ENCODE peak calls at places on chromosomes 7 and 10, in five cellular contexts. W, P, S, T and A are unnamed samples.
A peak's percentile ranks its signal among the peaks of the same experiment; 100 is the strongest.

GRCh38 chr10:97063983-97064837 is 121.5 kb downstream of the SLIT1 start:
- DNase-seq in W (no peak), P (no peak), S (no peak), T (no peak), A (no peak)

GRCh38 chr7:27148031-27148775 is 629 bp upstream of the HOXA6 start:
- DNase-seq in W (peak; percentile 72), P (peak; percentile 33), S (no peak), T (no peak), A (peak; percentile 73)

GRCh38 chr10:47140752-47141348 is 159.1 kb upstream of the GDF10 start:
- DNase-seq in W (no peak), P (no peak), S (no peak), T (no peak), A (no peak)

GRCh38 chr10:48612241-48612943 is 7.5 kb upstream of the ARHGAP22 start:
- DNase-seq in W (peak; percentile 26), P (no peak), S (no peak), T (no peak), A (no peak)

GRCh38 chr7:47814905-47815613 is 133.2 kb downstream of the PKD1L1 start:
- DNase-seq in W (no peak), P (no peak), S (no peak), T (no peak), A (no peak)

GRCh38 chr10:103709341-103709920 is 145.9 kb downstream of the SH3PXD2A start:
- DNase-seq in W (peak; percentile 74), P (no peak), S (peak; percentile 44), T (peak; percentile 57), A (no peak)

GRCh38 chr10:129852829-129853228 is 111.2 kb downstream of the EBF3 start:
- DNase-seq in W (no peak), P (no peak), S (no peak), T (no peak), A (no peak)

GRCh38 chr7:47518827-47519226 is 63.1 kb downstream of the TNS3 start:
- DNase-seq in W (peak; percentile 55), P (no peak), S (peak; percentile 58), T (no peak), A (no peak)

GRCh38 chr10:12448729-12449391 is 99.5 kb downstream of the CAMK1D start:
- DNase-seq in W (peak; percentile 78), P (peak; percentile 93), S (peak; percentile 98), T (no peak), A (no peak)

GRCh38 chr10:43219848-43220247 is 47.0 kb downstream of the RASGEF1A start:
- DNase-seq in W (no peak), P (no peak), S (no peak), T (no peak), A (no peak)

GRCh38 chr7:84490661-84491060 is 296.1 kb upstream of the SEMA3A start:
- DNase-seq in W (no peak), P (no peak), S (peak; percentile 64), T (no peak), A (no peak)

GRCh38 chr7:99623091-99623693 is 6.4 kb downstream of the ZSCAN25 start:
- DNase-seq in W (no peak), P (peak; percentile 46), S (no peak), T (no peak), A (no peak)

GRCh38 chr10:30980951-30981616 is 50.6 kb downstream of the ZNF438 start:
- DNase-seq in W (peak; percentile 53), P (no peak), S (no peak), T (peak; percentile 19), A (peak; percentile 39)

GRCh38 chr7:156993021-156993924 is 17.2 kb downstream of the MNX1 start:
- DNase-seq in W (no peak), P (no peak), S (no peak), T (no peak), A (no peak)

GRCh38 chr7:32536585-32536984 is 41.3 kb downstream of the AVL9 start:
- DNase-seq in W (peak; percentile 86), P (no peak), S (peak; percentile 49), T (no peak), A (no peak)

GRCh38 chr7:43618073-43618472 is 35.2 kb downstream of the STK17A start:
- DNase-seq in W (no peak), P (no peak), S (no peak), T (no peak), A (no peak)

GRCh38 chr7:6705959-6706665 is 635 bp downstream of the ZNF12 start:
- DNase-seq in W (no peak), P (peak; percentile 45), S (peak; percentile 21), T (peak; percentile 34), A (no peak)

GRCh38 chr7:149772821-149773425 is 465 bp downstream of the ZNF467 start:
- DNase-seq in W (peak; percentile 4), P (no peak), S (no peak), T (no peak), A (no peak)

GRCh38 chr7:151838861-151839381 is 38.0 kb downstream of the PRKAG2 start:
- DNase-seq in W (no peak), P (no peak), S (no peak), T (no peak), A (no peak)

GRCh38 chr7:108246227-108246837 is 116.2 kb upstream of the LAMB4 start:
- DNase-seq in W (peak; percentile 93), P (no peak), S (peak; percentile 95), T (no peak), A (no peak)

GRCh38 chr7:117411539-117411938 is 15.8 kb downstream of the ASZ1 start:
- DNase-seq in W (no peak), P (no peak), S (no peak), T (no peak), A (no peak)

GRCh38 chr10:69874464-69874863 is 72.8 kb downstream of the COL13A1 start:
- DNase-seq in W (peak; percentile 99), P (no peak), S (peak; percentile 75), T (no peak), A (no peak)

GRCh38 chr7:73893342-73894101 is 32.6 kb downstream of the TMEM270 start:
- DNase-seq in W (no peak), P (no peak), S (no peak), T (peak; percentile 34), A (peak; percentile 93)

GRCh38 chr10:33290286-33291052 is 44.0 kb downstream of the NRP1 start:
- DNase-seq in W (no peak), P (no peak), S (no peak), T (no peak), A (no peak)

GRCh38 chr7:98105942-98106544 is 619 bp upstream of the LMTK2 start:
- DNase-seq in W (peak; percentile 59), P (no peak), S (no peak), T (no peak), A (no peak)

GRCh38 chr7:26198133-26198780 is 2.3 kb downstream of the HNRNPA2B1 start:
- DNase-seq in W (peak; percentile 56), P (no peak), S (no peak), T (no peak), A (no peak)

GRCh38 chr7:133290676-133291332 is 37.9 kb downstream of the EXOC4 start:
- DNase-seq in W (no peak), P (no peak), S (no peak), T (no peak), A (no peak)

GRCh38 chr7:150564045-150564444 is 3.1 kb upstream of the GIMAP4 start:
- DNase-seq in W (no peak), P (peak; percentile 38), S (no peak), T (no peak), A (no peak)

GRCh38 chr7:136502162-136502561 is 366.3 kb upstream of the CHRM2 start:
- DNase-seq in W (no peak), P (no peak), S (no peak), T (no peak), A (no peak)

GRCh38 chr10:98256692-98257091 is 11.3 kb downstream of the LOXL4 start:
- DNase-seq in W (no peak), P (no peak), S (no peak), T (no peak), A (no peak)

GRCh38 chr7:47866120-47866519 is 82.1 kb downstream of the PKD1L1 start:
- DNase-seq in W (no peak), P (no peak), S (no peak), T (no peak), A (no peak)

GRCh38 chr7:78191475-78192079 is 393.0 kb downstream of the PHTF2 start:
- DNase-seq in W (no peak), P (no peak), S (no peak), T (no peak), A (no peak)

GRCh38 chr10:71984126-71984797 is 20.1 kb downstream of the CHST3 start:
- DNase-seq in W (no peak), P (no peak), S (no peak), T (no peak), A (no peak)

GRCh38 chr10:78231930-78232329 is 198.3 kb downstream of the RPS24 start:
- DNase-seq in W (peak; percentile 79), P (no peak), S (no peak), T (no peak), A (no peak)

DNA sequence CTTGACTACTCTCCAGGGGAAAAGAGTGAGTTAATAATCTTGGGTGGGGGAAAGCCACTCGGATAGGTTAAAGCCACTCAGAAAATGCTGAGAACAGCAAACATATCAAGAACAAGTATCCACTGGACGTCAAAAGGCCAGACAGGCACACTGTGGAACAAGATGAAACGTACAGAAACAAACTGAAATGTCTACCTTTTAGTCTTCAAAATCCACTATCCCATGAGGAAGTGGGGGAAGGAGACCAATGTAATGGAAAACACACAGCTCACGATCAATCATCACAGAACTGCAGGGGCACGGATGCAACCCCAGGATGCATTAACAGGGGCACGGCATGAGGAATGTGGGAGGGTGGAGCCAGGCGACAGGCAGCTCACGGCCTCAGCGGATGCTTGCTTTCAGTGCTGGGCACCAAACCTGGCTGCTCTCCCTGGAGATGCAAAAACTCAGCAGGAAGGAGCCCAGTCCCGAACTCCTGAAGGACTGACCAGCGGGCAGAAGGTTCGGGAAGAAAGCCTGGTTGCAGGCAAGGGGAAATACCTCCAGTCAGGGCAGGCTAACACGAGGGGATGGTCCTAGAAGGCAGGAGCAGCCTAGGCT is 67.0 kb downstream of the CHST15 start:
- DNase-seq in W (no peak), P (no peak), S (no peak), T (no peak), A (no peak)
- H3K27ac ChIP-seq in W (no peak overlapping the region), P (no peak overlapping the region), S (no peak overlapping the region), T (no peak overlapping the region), A (no peak overlapping the region)

GRCh38 chr7:45689797-45690761 is 115.9 kb downstream of the ADCY1 start:
- DNase-seq in W (no peak), P (no peak), S (no peak), T (no peak), A (no peak)
- H3K27ac ChIP-seq in W (no peak overlapping the region), P (no peak overlapping the region), S (peak overlapping the region; percentile 35), T (no peak overlapping the region), A (no peak overlapping the region)

GRCh38 chr10:91022390-91022789 is 101.5 kb upstream of the ANKRD1 start:
- DNase-seq in W (no peak), P (no peak), S (no peak), T (no peak), A (no peak)
- H3K27ac ChIP-seq in W (no peak overlapping the region), P (no peak overlapping the region), S (no peak overlapping the region), T (peak overlapping the region; percentile 97), A (peak overlapping the region; percentile 66)

GRCh38 chr7:22154130-22154529 is 202.8 kb downstream of the RAPGEF5 start:
- DNase-seq in W (no peak), P (no peak), S (no peak), T (no peak), A (no peak)

GRCh38 chr7:22153427-22154106 is 203.4 kb downstream of the RAPGEF5 start:
- DNase-seq in W (no peak), P (no peak), S (no peak), T (no peak), A (no peak)

GRCh38 chr7:22159341-22159740 is 197.6 kb downstream of the RAPGEF5 start:
- DNase-seq in W (no peak), P (no peak), S (no peak), T (no peak), A (no peak)

GRCh38 chr7:22157552-22157951 is 199.4 kb downstream of the RAPGEF5 start:
- DNase-seq in W (no peak), P (no peak), S (no peak), T (no peak), A (no peak)

GRCh38 chr7:22156205-22156604 is 200.7 kb downstream of the RAPGEF5 start:
- DNase-seq in W (peak; percentile 82), P (no peak), S (peak; percentile 78), T (no peak), A (no peak)
- H3K27ac ChIP-seq in W (no peak overlapping the region), P (no peak overlapping the region), S (no peak overlapping the region), T (peak overlapping the region; percentile 70), A (no peak overlapping the region)